ENCODE peak calls at places on chromosomes 6 and 20, in four cellular contexts. One of them, this sample, is unnamed.

GRCh38 chr6:148611213-148611612 is 135.6 kb upstream of the UST start:
- DNase-seq in H9: no peak
- DNase-seq in H1: no peak
- DNase-seq in mesendoderm: no peak
- DNase-seq in this sample: no peak

GRCh38 chr6:167398214-167399050 is 73.5 kb downstream of the TTLL2 start:
- DNase-seq in H9: no peak
- DNase-seq in H1: no peak
- DNase-seq in mesendoderm: no peak
- DNase-seq in this sample: no peak

GRCh38 chr6:13425971-13426931 is 61.1 kb downstream of the GFOD1 start:
- DNase-seq in H9: no peak
- DNase-seq in H1: no peak
- DNase-seq in mesendoderm: no peak
- DNase-seq in this sample: peak; percentile 71

GRCh38 chr6:84867521-84867920 is 103.1 kb upstream of the TBX18 start:
- DNase-seq in H9: no peak
- DNase-seq in H1: no peak
- DNase-seq in mesendoderm: no peak
- DNase-seq in this sample: peak; percentile 87

GRCh38 chr6:73695619-73696421 is at the start of gene CD109:
- DNase-seq in H9: peak; percentile 79
- DNase-seq in H1: peak; percentile 70
- DNase-seq in mesendoderm: peak; percentile 79
- DNase-seq in this sample: peak; percentile 21

GRCh38 chr6:92779758-92780157 is 639.6 kb downstream of the EPHA7 start:
- DNase-seq in H9: no peak
- DNase-seq in H1: no peak
- DNase-seq in mesendoderm: no peak
- DNase-seq in this sample: no peak

GRCh38 chr6:163457637-163458561 is 43.4 kb downstream of the QKI start:
- DNase-seq in H9: no peak
- DNase-seq in H1: no peak
- DNase-seq in mesendoderm: peak; percentile 49
- DNase-seq in this sample: peak; percentile 88

GRCh38 chr6:10422282-10423034 is 7.6 kb upstream of the TFAP2A start:
- DNase-seq in H9: no peak
- DNase-seq in H1: peak; percentile 48
- DNase-seq in mesendoderm: no peak
- DNase-seq in this sample: no peak

GRCh38 chr6:53410508-53411258 is 61.9 kb upstream of the ELOVL5 start:
- DNase-seq in H9: peak; percentile 48
- DNase-seq in H1: no peak
- DNase-seq in mesendoderm: peak; percentile 52
- DNase-seq in this sample: peak; percentile 33

GRCh38 chr6:150866147-150867073 is 908 bp downstream of the MTHFD1L start:
- DNase-seq in H9: peak; percentile 91
- DNase-seq in H1: peak; percentile 91
- DNase-seq in mesendoderm: peak; percentile 94
- DNase-seq in this sample: peak; percentile 79

GRCh38 chr6:90495216-90495817 is 91.6 kb downstream of the MAP3K7 start:
- DNase-seq in H9: peak; percentile 74
- DNase-seq in H1: no peak
- DNase-seq in mesendoderm: no peak
- DNase-seq in this sample: no peak

GRCh38 chr20:48625136-48625900 is 202.5 kb downstream of the PREX1 start:
- DNase-seq in H9: no peak
- DNase-seq in H1: no peak
- DNase-seq in mesendoderm: no peak
- DNase-seq in this sample: no peak

GRCh38 chr6:100121854-100122609 is 128.0 kb upstream of the MCHR2 start:
- DNase-seq in H9: no peak
- DNase-seq in H1: no peak
- DNase-seq in mesendoderm: no peak
- DNase-seq in this sample: no peak

GRCh38 chr20:62501801-62502495 is 26.2 kb upstream of the GATA5 start:
- DNase-seq in H9: no peak
- DNase-seq in H1: no peak
- DNase-seq in mesendoderm: no peak
- DNase-seq in this sample: peak; percentile 37

GRCh38 chr6:72321741-72322140 is 300.1 kb upstream of the KCNQ5 start:
- DNase-seq in H9: no peak
- DNase-seq in H1: no peak
- DNase-seq in mesendoderm: no peak
- DNase-seq in this sample: no peak
- H3K23ac ChIP-seq in H9: no peak overlapping the region
- H3K23ac ChIP-seq in H1: no peak overlapping the region
- H3K23ac ChIP-seq in mesendoderm: no peak overlapping the region
- H3K23ac ChIP-seq in this sample: no peak overlapping the region

GRCh38 chr6:155380666-155381332 is 66.5 kb upstream of the TFB1M start:
- DNase-seq in H9: no peak
- DNase-seq in H1: no peak
- DNase-seq in mesendoderm: no peak
- DNase-seq in this sample: no peak
- H2BK120ac ChIP-seq in H9: no peak overlapping the region
- H2BK120ac ChIP-seq in H1: no peak overlapping the region
- H2BK120ac ChIP-seq in mesendoderm: no peak overlapping the region
- H2BK120ac ChIP-seq in this sample: no peak overlapping the region

DNA sequence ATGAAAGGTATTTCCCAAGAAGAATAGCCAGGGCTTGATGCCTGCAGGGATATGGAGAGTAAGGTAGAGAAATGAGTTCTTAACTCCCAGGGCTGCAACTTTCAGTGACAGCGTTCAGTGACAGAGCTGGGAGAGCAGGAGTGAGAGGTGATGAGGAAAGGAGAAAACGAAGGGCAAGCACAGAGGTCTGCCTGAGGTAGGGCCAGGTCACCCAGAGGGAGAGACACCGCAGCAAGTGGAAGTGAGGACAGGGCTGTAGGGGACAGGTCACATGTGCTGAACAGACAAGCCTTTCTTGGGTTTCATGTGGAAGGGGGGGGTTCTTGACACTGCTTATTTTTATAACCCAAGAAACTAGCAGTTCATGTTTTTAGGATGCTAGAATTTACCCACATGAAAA is 72.5 kb downstream of the PREP start:
- DNase-seq in H9: no peak
- DNase-seq in H1: no peak
- DNase-seq in mesendoderm: no peak
- DNase-seq in this sample: no peak
- H3K79me2 ChIP-seq in H9: no peaks in the 10 kb centered on the region
- H3K79me2 ChIP-seq in H1: no peaks in the 10 kb centered on the region
- H3K79me2 ChIP-seq in mesendoderm: no peaks in the 10 kb centered on the region
- H3K79me2 ChIP-seq in this sample: no peaks in the 10 kb centered on the region

GRCh38 chr20:35320396-35321126 is 28.3 kb upstream of the FAM83C start:
- DNase-seq in H9: no peak
- DNase-seq in H1: no peak
- DNase-seq in mesendoderm: peak; percentile 42
- DNase-seq in this sample: no peak

GRCh38 chr20:35319206-35320197 is 27.3 kb upstream of the FAM83C start:
- DNase-seq in H9: no peak
- DNase-seq in H1: no peak
- DNase-seq in mesendoderm: peak; percentile 19
- DNase-seq in this sample: no peak

GRCh38 chr20:35316086-35316485 is 23.9 kb upstream of the FAM83C start:
- DNase-seq in H9: no peak
- DNase-seq in H1: no peak
- DNase-seq in mesendoderm: no peak
- DNase-seq in this sample: no peak

GRCh38 chr20:35317416-35317815 is 25.2 kb upstream of the FAM83C start:
- DNase-seq in H9: no peak
- DNase-seq in H1: no peak
- DNase-seq in mesendoderm: no peak
- DNase-seq in this sample: no peak

GRCh38 chr20:35318502-35319157 is 26.4 kb upstream of the FAM83C start:
- DNase-seq in H9: no peak
- DNase-seq in H1: no peak
- DNase-seq in mesendoderm: peak; percentile 85
- DNase-seq in this sample: peak; percentile 13
- H3K23ac ChIP-seq in H9: no peak overlapping the region
- H3K23ac ChIP-seq in H1: no peak overlapping the region
- H3K23ac ChIP-seq in mesendoderm: no peak overlapping the region
- H3K23ac ChIP-seq in this sample: no peak overlapping the region

GRCh38 chr6:26170181-26170580 is 83.0 kb downstream of the HFE start:
- DNase-seq in H9: no peak
- DNase-seq in H1: no peak
- DNase-seq in mesendoderm: no peak
- DNase-seq in this sample: peak; percentile 23

GRCh38 chr6:26175033-26175427 is 87.8 kb downstream of the HFE start:
- DNase-seq in H9: no peak
- DNase-seq in H1: no peak
- DNase-seq in mesendoderm: no peak
- DNase-seq in this sample: no peak

GRCh38 chr6:26173836-26174144 is 86.6 kb downstream of the HFE start:
- DNase-seq in H9: no peak
- DNase-seq in H1: no peak
- DNase-seq in mesendoderm: no peak
- DNase-seq in this sample: no peak

GRCh38 chr6:26170951-26171841 is 84.0 kb downstream of the HFE start:
- DNase-seq in H9: no peak
- DNase-seq in H1: no peak
- DNase-seq in mesendoderm: no peak
- DNase-seq in this sample: no peak

GRCh38 chr6:26172496-26172958 is 85.3 kb downstream of the HFE start:
- DNase-seq in H9: no peak
- DNase-seq in H1: no peak
- DNase-seq in mesendoderm: peak; percentile 59
- DNase-seq in this sample: peak; percentile 57
- H2BK120ac ChIP-seq in H9: no peak overlapping the region
- H2BK120ac ChIP-seq in H1: no peak overlapping the region
- H2BK120ac ChIP-seq in mesendoderm: no peak overlapping the region
- H2BK120ac ChIP-seq in this sample: no peak overlapping the region

GRCh38 chr6:108652375-108652774 is 91.7 kb downstream of the FOXO3 start:
- DNase-seq in H9: no peak
- DNase-seq in H1: no peak
- DNase-seq in mesendoderm: no peak
- DNase-seq in this sample: no peak
- H3K79me2 ChIP-seq in H9: peaks cover 4% of the 10 kb centered on the region
- H3K79me2 ChIP-seq in H1: no peaks in the 10 kb centered on the region
- H3K79me2 ChIP-seq in mesendoderm: no peaks in the 10 kb centered on the region
- H3K79me2 ChIP-seq in this sample: peaks cover 3% of the 10 kb centered on the region

GRCh38 chr6:110355727-110356126 is 2.4 kb downstream of the METTL24 start:
- DNase-seq in H9: peak; percentile 39
- DNase-seq in H1: no peak
- DNase-seq in mesendoderm: peak; percentile 65
- DNase-seq in this sample: no peak
- H3K23ac ChIP-seq in H9: no peak overlapping the region
- H3K23ac ChIP-seq in H1: no peak overlapping the region
- H3K23ac ChIP-seq in mesendoderm: no peak overlapping the region
- H3K23ac ChIP-seq in this sample: no peak overlapping the region